ENCODE peak calls at places on chromosome 20, in seven cellular contexts. P, W, R, O, C, Q and D are unnamed samples.
A peak's percentile ranks its signal among the peaks of the same experiment; 100 is the strongest.

GRCh38 chr20:21739161-21739560 is 33.7 kb downstream of the PAX1 start:
- DNase-seq in P (no peak), R (no peak), Q (no peak), O (no peak), C (no peak), W (no peak), D (no peak)

GRCh38 chr20:63009044-63009961 is 2.5 kb upstream of the BHLHE23 start:
- DNase-seq in R (peak; percentile 90), W (peak; percentile 91), Q (peak; percentile 92), C (peak; percentile 73), P (peak; percentile 56), O (peak; percentile 45), D (peak; percentile 95)

GRCh38 chr20:16004108-16004854 is 569.0 kb downstream of the KIF16B start:
- DNase-seq in O (no peak), R (no peak), P (no peak), Q (no peak), C (peak; percentile 42), W (no peak), D (no peak)

GRCh38 chr20:51185861-51186260 is 163.0 kb upstream of the KCNG1 start:
- DNase-seq in R (no peak), C (no peak), W (no peak), O (no peak), P (no peak), Q (no peak), D (no peak)

GRCh38 chr20:6265204-6265904 is 142.5 kb upstream of the FERMT1 start:
- DNase-seq in C (peak; percentile 36), Q (no peak), R (no peak), P (peak; percentile 82), O (peak; percentile 60), W (peak; percentile 6), D (peak; percentile 19)

GRCh38 chr20:35359335-35359997 is 52.3 kb downstream of the UQCC1 start:
- DNase-seq in O (no peak), C (no peak), Q (no peak), W (no peak), R (no peak), P (no peak), D (no peak)

GRCh38 chr20:47857994-47858557 is 72.8 kb upstream of the SULF2 start:
- DNase-seq in R (no peak), O (peak; percentile 15), P (peak; percentile 38), Q (no peak), C (no peak), W (no peak), D (no peak)

GRCh38 chr20:23409800-23410199 is 11.5 kb downstream of the NAPB start:
- DNase-seq in C (no peak), P (no peak), Q (no peak), O (no peak), W (no peak), R (no peak), D (no peak)

GRCh38 chr20:14288341-14289330 is 48.8 kb downstream of the FLRT3 start:
- DNase-seq in O (peak; percentile 86), Q (no peak), R (no peak), C (no peak), W (peak; percentile 9), P (no peak), D (no peak)

GRCh38 chr20:21046413-21047070 is 59.6 kb downstream of the LINC00237 start:
- DNase-seq in R (no peak), C (no peak), W (no peak), P (no peak), Q (no peak), O (no peak), D (no peak)

GRCh38 chr20:62953839-62954703 is 1.6 kb downstream of the SLC17A9 start:
- DNase-seq in Q (peak; percentile 77), W (no peak), C (peak; percentile 100), O (peak; percentile 81), P (peak; percentile 69), R (peak; percentile 87), D (peak; percentile 92)

GRCh38 chr20:17910828-17911294 is 57.7 kb downstream of the SNX5 start:
- DNase-seq in P (peak; percentile 52), C (no peak), R (no peak), O (peak; percentile 89), Q (no peak), W (no peak), D (no peak)